ENCODE peak calls at places on chromosomes 2 and 18, in nine cellular contexts. O is foreskin fibroblast, V is tibial nerve, L is heart left ventricle, W is heart right ventricle, S is IMR-90, H is lung, D is body of pancreas, G is Panc1. P is an unnamed sample.

GRCh38 chr2:240236217-240237111 is 96.0 kb upstream of the OTOS start:
- DNase-seq in S (no peak), V (no peak), L (peak), G (no peak), H (no peak), O (no peak), W (peak), D (peak), P (no peak)

GRCh38 chr2:24930768-24931167 is 10.7 kb upstream of the ADCY3 start:
- DNase-seq in V (no peak), G (no peak), S (peak), D (no peak), W (no peak), O (peak), H (no peak), L (no peak), P (no peak)

GRCh38 chr2:187271825-187272224 is 176.2 kb downstream of the CALCRL start:
- DNase-seq in V (no peak), G (no peak), W (no peak), D (no peak), L (no peak), H (no peak), O (no peak), S (no peak), P (no peak)

GRCh38 chr2:62412347-62412742 is 93.7 kb downstream of the TMEM17 start:
- DNase-seq in L (no peak), G (no peak), O (no peak), D (no peak), V (no peak), H (no peak), S (peak), W (no peak), P (no peak)

GRCh38 chr2:142165790-142166189 is 35.0 kb upstream of the LRP1B start:
- DNase-seq in D (no peak), O (peak), L (no peak), S (peak), G (no peak), V (no peak), W (no peak), H (no peak), P (no peak)

GRCh38 chr2:239326831-239327535 is 73.8 kb downstream of the HDAC4 start:
- DNase-seq in D (peak), H (no peak), W (peak), L (peak), V (no peak), O (no peak), S (peak), G (no peak), P (no peak)

GRCh38 chr2:120939595-120940318 is 204.1 kb downstream of the GLI2 start:
- DNase-seq in G (no peak), H (no peak), S (peak), L (no peak), D (no peak), W (no peak), V (no peak), O (peak), P (peak)

GRCh38 chr2:238093181-238094140 is 6.7 kb upstream of the ESPNL start:
- DNase-seq in O (no peak), H (no peak), V (no peak), G (no peak), D (no peak), L (no peak), W (no peak), S (no peak), P (no peak)

GRCh38 chr2:169285528-169285927 is 76.8 kb downstream of the LRP2 start:
- DNase-seq in W (no peak), D (no peak), O (no peak), G (no peak), L (no peak), V (no peak), S (no peak), H (no peak), P (no peak)

GRCh38 chr18:33606621-33607020 is 28.6 kb downstream of the ASXL3 start:
- DNase-seq in O (no peak), G (no peak), L (no peak), D (no peak), H (no peak), V (no peak), S (no peak), W (no peak), P (no peak)

GRCh38 chr2:158484892-158485556 is 28.3 kb downstream of the PKP4 start:
- DNase-seq in L (no peak), D (no peak), S (no peak), H (no peak), O (no peak), V (no peak), G (no peak), W (no peak), P (no peak)

GRCh38 chr2:45373534-45373933 is 237.5 kb downstream of the SRBD1 start:
- DNase-seq in S (no peak), H (no peak), G (no peak), O (no peak), W (no peak), V (no peak), L (no peak), D (no peak), P (no peak)

GRCh38 chr2:237765875-237766274 is 32.7 kb upstream of the RBM44 start:
- DNase-seq in G (no peak), O (no peak), L (no peak), V (no peak), H (no peak), S (no peak), D (no peak), W (no peak), P (no peak)

GRCh38 chr18:36394486-36394885 is 97.0 kb downstream of the FHOD3 start:
- DNase-seq in V (no peak), D (no peak), W (no peak), H (no peak), S (no peak), G (no peak), O (no peak), L (no peak), P (no peak)

GRCh38 chr2:145006957-145007672 is 487.2 kb upstream of the ZEB2 start:
- DNase-seq in H (peak), D (peak), V (peak), W (peak), S (peak), L (peak), G (no peak), O (peak), P (peak)

GRCh38 chr2:18149660-18150246 is 271.3 kb downstream of the KCNS3 start:
- DNase-seq in O (peak), W (no peak), V (no peak), L (no peak), G (peak), D (no peak), H (no peak), S (peak), P (no peak)

GRCh38 chr2:223121317-223121716 is 69.3 kb downstream of the KCNE4 start:
- DNase-seq in D (no peak), L (no peak), V (no peak), O (no peak), W (no peak), S (no peak), G (no peak), H (no peak), P (no peak)

GRCh38 chr2:229800997-229801754 is 86.8 kb upstream of the DNER start:
- DNase-seq in H (peak), S (peak), D (peak), O (peak), G (no peak), V (peak), W (peak), L (peak), P (no peak)

GRCh38 chr2:45826889-45827635 is 175.6 kb downstream of the PRKCE start:
- DNase-seq in S (peak), V (no peak), H (peak), L (peak), O (peak), G (no peak), D (no peak), W (peak), P (no peak)

GRCh38 chr2:200670313-200670712 is 84.5 kb downstream of the AOX1 start:
- DNase-seq in G (no peak), H (no peak), S (no peak), D (no peak), O (no peak), L (no peak), V (no peak), W (no peak), P (no peak)

GRCh38 chr18:9319333-9319732 is 15.2 kb upstream of the TWSG1 start:
- DNase-seq in O (peak), W (no peak), D (no peak), G (no peak), V (no peak), S (peak), L (no peak), H (no peak), P (no peak)

GRCh38 chr2:232352511-232353091 is 25.9 kb upstream of the ALPP start:
- DNase-seq in W (no peak), D (no peak), S (no peak), V (no peak), L (no peak), H (no peak), G (no peak), O (no peak), P (no peak)

GRCh38 chr2:239459581-239459980 is 58.8 kb upstream of the HDAC4 start:
- DNase-seq in V (no peak), L (no peak), W (no peak), S (no peak), D (no peak), G (no peak), H (no peak), O (no peak), P (no peak)

GRCh38 chr18:54263904-54264336 is 5.4 kb upstream of the POLI start:
- DNase-seq in G (no peak), V (no peak), W (no peak), H (no peak), O (no peak), S (no peak), L (no peak), D (no peak), P (no peak)

GRCh38 chr18:62863629-62864028 is 148.3 kb downstream of the PHLPP1 start:
- DNase-seq in V (no peak), W (peak), H (no peak), L (no peak), S (peak), G (no peak), O (peak), D (no peak), P (no peak)

GRCh38 chr2:238561230-238561629 is 134.5 kb downstream of the ASB1 start:
- DNase-seq in D (no peak), O (peak), V (no peak), S (no peak), L (no peak), H (no peak), G (peak), W (no peak), P (peak)

GRCh38 chr18:3453540-3454364 is 3.8 kb downstream of the TGIF1 start:
- DNase-seq in O (peak), S (peak), D (peak), V (peak), G (no peak), H (peak), L (peak), W (peak), P (peak)

GRCh38 chr2:86026744-86027065 is 79.0 kb downstream of the POLR1A start:
- DNase-seq in O (no peak), W (no peak), D (no peak), H (no peak), L (no peak), G (no peak), S (no peak), V (no peak), P (no peak)

GRCh38 chr18:11147371-11147860 is 2.0 kb downstream of the PIEZO2 start:
- DNase-seq in V (no peak), W (no peak), D (no peak), S (no peak), H (no peak), G (no peak), O (peak), L (no peak), P (no peak)

GRCh38 chr18:11146947-11147345 is 2.4 kb downstream of the PIEZO2 start:
- DNase-seq in V (no peak), G (no peak), L (no peak), D (no peak), H (no peak), S (no peak), O (no peak), W (no peak), P (no peak)

GRCh38 chr18:11149441-11150270 is at the start of gene PIEZO2:
- DNase-seq in G (no peak), W (peak), O (peak), D (peak), H (peak), V (no peak), S (peak), L (peak), P (no peak)

GRCh38 chr18:11148655-11149440 is 521 bp downstream of the PIEZO2 start:
- DNase-seq in W (no peak), L (no peak), V (no peak), H (no peak), S (no peak), D (no peak), O (no peak), G (no peak), P (no peak)

DNA sequence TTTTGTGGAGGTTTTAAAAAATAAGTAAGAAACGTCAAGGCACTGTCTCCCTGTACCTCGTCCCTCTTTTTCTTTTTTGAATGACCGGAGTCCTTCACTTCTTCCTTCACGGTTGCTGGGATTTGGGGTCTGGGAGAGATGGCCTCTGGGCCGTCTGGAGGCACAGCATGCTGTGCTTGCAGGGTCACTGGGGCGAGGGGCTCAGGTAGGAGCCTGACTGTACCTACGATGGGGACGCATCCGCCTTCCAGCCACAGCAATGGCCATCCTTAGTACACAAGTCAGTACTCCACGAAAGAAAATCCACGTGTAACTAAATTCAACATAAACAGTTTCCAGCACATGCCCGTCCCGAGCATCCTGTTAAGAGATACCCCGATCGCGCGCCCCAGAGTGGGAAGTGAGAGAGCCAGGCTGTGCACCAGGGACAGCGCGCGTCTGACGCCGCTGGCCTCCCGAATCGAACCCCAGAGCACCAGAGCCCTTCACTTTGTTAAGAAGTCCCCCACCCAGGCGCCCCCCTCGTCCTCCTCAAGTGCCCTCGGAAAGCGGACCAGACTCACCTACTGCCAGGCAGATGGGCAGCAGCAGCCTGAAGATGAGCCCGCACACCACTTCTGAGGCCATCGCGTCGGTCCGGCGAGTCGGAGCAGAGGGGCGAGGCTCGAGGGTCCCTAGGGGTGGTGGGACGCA is 1.3 kb downstream of the PIEZO2 start:
- DNase-seq in D (no peak), H (no peak), O (peak), V (no peak), L (no peak), S (no peak), G (no peak), W (no peak), P (no peak)
- H3K4me3 ChIP-seq in D (no peak), H (peak), O (peak), V (peak), L (peak), S (peak), G (no peak), W (no peak), P (peak)

GRCh38 chr2:49210191-49210590 is 55.9 kb upstream of the FSHR start:
- DNase-seq in O (no peak), S (no peak), W (no peak), V (no peak), L (no peak), D (peak), G (no peak), H (no peak), P (no peak)
- TF ChIP-seq CTCF in O (no peak), S (no peak), W (no peak), V (no peak), L (no peak), D (no peak), G (no peak), H (no peak), P (no peak)

GRCh38 chr2:56185101-56185581 is 1.4 kb downstream of the CCDC85A start:
- DNase-seq in W (peak), G (no peak), V (peak), L (peak), S (no peak), D (peak), H (no peak), O (peak), P (no peak)
- H3K4me3 ChIP-seq in W (peak), G (peak), V (peak), L (peak), S (peak), D (no peak), H (peak), O (peak), P (peak)

GRCh38 chr2:134739261-134739878 is 20.6 kb upstream of the TMEM163 start:
- DNase-seq in O (no peak), H (no peak), G (no peak), V (no peak), S (no peak), D (no peak), L (no peak), W (no peak), P (no peak)
- TF ChIP-seq CTCF in O (no peak), H (no peak), G (no peak), V (no peak), S (no peak), D (no peak), L (no peak), W (no peak), P (no peak)

GRCh38 chr2:8456149-8457091 is 225.4 kb upstream of the ID2 start:
- DNase-seq in D (no peak), L (no peak), W (no peak), S (no peak), V (no peak), O (no peak), H (no peak), G (no peak), P (no peak)

GRCh38 chr2:8453904-8454302 is 228.0 kb upstream of the ID2 start:
- DNase-seq in H (no peak), V (no peak), L (no peak), O (peak), W (no peak), D (no peak), G (no peak), S (peak), P (no peak)

GRCh38 chr2:8457092-8457481 is 224.8 kb upstream of the ID2 start:
- DNase-seq in H (no peak), W (no peak), L (no peak), V (no peak), G (no peak), D (peak), S (no peak), O (no peak), P (no peak)

GRCh38 chr2:8454797-8455196 is 227.1 kb upstream of the ID2 start:
- DNase-seq in S (no peak), O (no peak), G (no peak), L (no peak), H (no peak), V (no peak), D (no peak), W (no peak), P (no peak)

GRCh38 chr2:8455236-8456148 is 226.4 kb upstream of the ID2 start:
- DNase-seq in S (no peak), G (no peak), O (no peak), L (no peak), D (no peak), W (no peak), V (no peak), H (no peak), P (no peak)
- H3K4me3 ChIP-seq in S (no peak), G (no peak), O (no peak), L (no peak), D (no peak), W (no peak), V (no peak), H (no peak), P (no peak)

GRCh38 chr2:35929551-35929950 is 426.0 kb upstream of the CRIM1 start:
- DNase-seq in S (no peak), V (no peak), H (no peak), G (no peak), O (no peak), D (no peak), W (no peak), L (no peak), P (no peak)
- TF ChIP-seq CTCF in S (no peak), V (no peak), H (no peak), G (no peak), O (no peak), D (no peak), W (no peak), L (no peak), P (no peak)

GRCh38 chr2:98334439-98335078 is 11.7 kb upstream of the CNGA3 start:
- DNase-seq in S (peak), D (no peak), O (peak), V (no peak), W (no peak), H (no peak), L (no peak), G (peak), P (peak)

GRCh38 chr2:98329549-98329948 is 16.7 kb upstream of the CNGA3 start:
- DNase-seq in S (no peak), G (no peak), O (no peak), W (no peak), H (no peak), V (no peak), D (no peak), L (no peak), P (no peak)

DNA sequence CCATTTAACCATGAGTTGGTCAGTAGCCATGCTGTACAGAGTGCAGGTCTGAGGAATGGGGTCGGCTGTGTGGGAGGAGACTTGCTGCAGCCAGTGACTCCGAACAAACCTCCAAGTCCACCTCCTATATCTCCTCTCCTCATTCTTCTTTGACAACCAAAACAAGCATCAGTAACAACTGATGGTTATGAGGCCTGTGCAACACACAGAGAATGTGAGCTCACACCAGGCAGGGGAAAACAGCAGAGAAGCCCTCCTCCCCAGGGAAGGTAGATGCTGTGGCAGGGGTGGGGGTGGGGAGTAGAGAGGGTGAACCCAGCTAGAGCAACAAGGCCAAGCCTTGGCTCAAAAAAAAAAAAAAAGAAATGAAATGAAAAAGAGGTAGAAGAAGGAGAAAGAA is 12.3 kb upstream of the CNGA3 start:
- DNase-seq in V (no peak), W (no peak), O (peak), D (no peak), G (no peak), H (no peak), L (no peak), S (peak), P (no peak)
- H3K4me3 ChIP-seq in V (no peak), W (no peak), O (no peak), D (no peak), G (no peak), H (no peak), L (no peak), S (no peak), P (no peak)

GRCh38 chr18:34840416-34840815 is 130.3 kb downstream of the DTNA start:
- DNase-seq in H (no peak), W (no peak), L (no peak), G (no peak), V (no peak), S (no peak), O (no peak), D (no peak), P (no peak)
- TF ChIP-seq CTCF in H (no peak), W (no peak), L (no peak), G (no peak), V (no peak), S (no peak), O (no peak), D (no peak), P (no peak)

P was measured in AG09309.